ENCODE peak calls at places on chromosome 7, in six cellular contexts. One of them, this sample, is unnamed.

GRCh38 chr7:126394406-126394805 is 858.3 kb downstream of the GRM8 start:
- DNase-seq in heart right ventricle: no peak
- DNase-seq in left ventricle myocardium inferior: no peak
- DNase-seq in colonic mucosa: no peak
- DNase-seq in GM12878: no peak
- DNase-seq in stomach: no peak
- DNase-seq in this sample: no peak

GRCh38 chr7:155141562-155141961 is 71.4 kb downstream of the HTR5A start:
- DNase-seq in heart right ventricle: no peak
- DNase-seq in left ventricle myocardium inferior: no peak
- DNase-seq in colonic mucosa: no peak
- DNase-seq in GM12878: no peak
- DNase-seq in stomach: no peak
- DNase-seq in this sample: no peak

GRCh38 chr7:33892945-33893344 is 12.4 kb upstream of the BMPER start:
- DNase-seq in heart right ventricle: peak; percentile 19
- DNase-seq in left ventricle myocardium inferior: peak; percentile 23
- DNase-seq in colonic mucosa: no peak
- DNase-seq in GM12878: no peak
- DNase-seq in stomach: no peak
- DNase-seq in this sample: no peak

GRCh38 chr7:135877799-135878198 is 99.4 kb downstream of the MTPN start:
- DNase-seq in heart right ventricle: no peak
- DNase-seq in left ventricle myocardium inferior: no peak
- DNase-seq in colonic mucosa: no peak
- DNase-seq in GM12878: peak; percentile 19
- DNase-seq in stomach: no peak
- DNase-seq in this sample: no peak

GRCh38 chr7:57404343-57404966 is 45.5 kb upstream of the ZNF716 start:
- DNase-seq in heart right ventricle: peak; percentile 75
- DNase-seq in left ventricle myocardium inferior: peak; percentile 82
- DNase-seq in colonic mucosa: no peak
- DNase-seq in GM12878: no peak
- DNase-seq in stomach: no peak
- DNase-seq in this sample: no peak

GRCh38 chr7:36044096-36044892 is 108.8 kb upstream of the EEPD1 start:
- DNase-seq in heart right ventricle: no peak
- DNase-seq in left ventricle myocardium inferior: no peak
- DNase-seq in colonic mucosa: no peak
- DNase-seq in GM12878: no peak
- DNase-seq in stomach: no peak
- DNase-seq in this sample: no peak

GRCh38 chr7:142866361-142867096 is 11.7 kb downstream of the EPHB6 start:
- DNase-seq in heart right ventricle: peak; percentile 21
- DNase-seq in left ventricle myocardium inferior: no peak
- DNase-seq in colonic mucosa: peak; percentile 45
- DNase-seq in GM12878: no peak
- DNase-seq in stomach: peak; percentile 61
- DNase-seq in this sample: peak; percentile 38

GRCh38 chr7:151871189-151871735 is 5.7 kb downstream of the PRKAG2 start:
- DNase-seq in heart right ventricle: no peak
- DNase-seq in left ventricle myocardium inferior: peak; percentile 10
- DNase-seq in colonic mucosa: no peak
- DNase-seq in GM12878: no peak
- DNase-seq in stomach: no peak
- DNase-seq in this sample: no peak

GRCh38 chr7:44767912-44768662 is 19.4 kb downstream of the ZMIZ2 start:
- DNase-seq in heart right ventricle: peak; percentile 74
- DNase-seq in left ventricle myocardium inferior: peak; percentile 82
- DNase-seq in colonic mucosa: peak; percentile 85
- DNase-seq in GM12878: no peak
- DNase-seq in stomach: peak; percentile 55
- DNase-seq in this sample: peak; percentile 43

GRCh38 chr7:150897502-150898474 is 45.5 kb downstream of the AOC1 start:
- DNase-seq in heart right ventricle: no peak
- DNase-seq in left ventricle myocardium inferior: no peak
- DNase-seq in colonic mucosa: no peak
- DNase-seq in GM12878: no peak
- DNase-seq in stomach: no peak
- DNase-seq in this sample: no peak

GRCh38 chr7:151824285-151824950 is 52.5 kb downstream of the PRKAG2 start:
- DNase-seq in heart right ventricle: no peak
- DNase-seq in left ventricle myocardium inferior: no peak
- DNase-seq in colonic mucosa: no peak
- DNase-seq in GM12878: no peak
- DNase-seq in stomach: no peak
- DNase-seq in this sample: no peak

GRCh38 chr7:123682690-123683089 is 27.0 kb downstream of the LMOD2 start:
- DNase-seq in heart right ventricle: no peak
- DNase-seq in left ventricle myocardium inferior: no peak
- DNase-seq in colonic mucosa: peak; percentile 36
- DNase-seq in GM12878: no peak
- DNase-seq in stomach: no peak
- DNase-seq in this sample: no peak

GRCh38 chr7:4939971-4940720 is 18.8 kb downstream of the MMD2 start:
- DNase-seq in heart right ventricle: no peak
- DNase-seq in left ventricle myocardium inferior: no peak
- DNase-seq in colonic mucosa: no peak
- DNase-seq in GM12878: no peak
- DNase-seq in stomach: no peak
- DNase-seq in this sample: no peak

GRCh38 chr7:67301667-67302066 is 305.0 kb downstream of the TYW1 start:
- DNase-seq in heart right ventricle: no peak
- DNase-seq in left ventricle myocardium inferior: no peak
- DNase-seq in colonic mucosa: no peak
- DNase-seq in GM12878: no peak
- DNase-seq in stomach: no peak
- DNase-seq in this sample: no peak

GRCh38 chr7:8724080-8724718 is 290.8 kb downstream of the NXPH1 start:
- DNase-seq in heart right ventricle: no peak
- DNase-seq in left ventricle myocardium inferior: no peak
- DNase-seq in colonic mucosa: peak; percentile 42
- DNase-seq in GM12878: no peak
- DNase-seq in stomach: peak; percentile 51
- DNase-seq in this sample: peak; percentile 71

GRCh38 chr7:10934292-10934691 is 39.4 kb upstream of the PHF14 start:
- DNase-seq in heart right ventricle: no peak
- DNase-seq in left ventricle myocardium inferior: no peak
- DNase-seq in colonic mucosa: no peak
- DNase-seq in GM12878: no peak
- DNase-seq in stomach: no peak
- DNase-seq in this sample: no peak

GRCh38 chr7:83550100-83550499 is 98.8 kb downstream of the SEMA3E start:
- DNase-seq in heart right ventricle: no peak
- DNase-seq in left ventricle myocardium inferior: no peak
- DNase-seq in colonic mucosa: no peak
- DNase-seq in GM12878: no peak
- DNase-seq in stomach: no peak
- DNase-seq in this sample: no peak

GRCh38 chr7:47333959-47334358 is 248.0 kb downstream of the TNS3 start:
- DNase-seq in heart right ventricle: no peak
- DNase-seq in left ventricle myocardium inferior: no peak
- DNase-seq in colonic mucosa: no peak
- DNase-seq in GM12878: no peak
- DNase-seq in stomach: no peak
- DNase-seq in this sample: no peak

DNA sequence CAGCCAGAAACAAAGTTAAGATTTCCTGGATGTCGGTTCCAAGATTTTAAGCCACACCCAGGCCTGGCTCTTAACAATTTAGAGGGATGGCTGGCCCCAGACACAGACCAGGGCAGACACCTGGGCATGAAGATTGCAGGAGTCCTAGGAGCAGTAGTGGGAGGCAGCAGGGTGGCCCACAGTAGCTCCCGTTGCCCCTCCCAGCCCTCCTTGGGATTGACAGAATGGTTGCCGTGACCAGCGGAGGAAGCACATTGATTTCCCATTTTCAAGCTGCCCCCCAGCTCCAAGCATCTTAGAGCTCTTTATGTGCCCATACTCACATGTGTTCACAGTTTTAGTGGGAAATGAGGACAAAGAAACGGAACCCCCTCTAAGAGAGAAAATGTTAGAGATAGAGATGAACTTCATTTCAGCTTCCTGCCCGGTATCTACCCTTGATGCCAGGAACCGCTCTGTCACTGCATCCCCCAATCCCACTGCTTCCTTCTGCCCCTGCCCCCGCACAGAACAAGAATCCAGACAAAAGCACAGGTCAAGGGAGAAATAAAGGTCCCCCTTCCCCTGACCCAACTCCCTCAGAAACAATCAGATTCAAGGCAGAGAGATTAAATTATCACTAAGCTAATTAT is 101.1 kb downstream of the PLXNA4 start:
- DNase-seq in heart right ventricle: no peak
- DNase-seq in left ventricle myocardium inferior: no peak
- DNase-seq in colonic mucosa: no peak
- DNase-seq in GM12878: no peak
- DNase-seq in stomach: no peak
- DNase-seq in this sample: peak; percentile 28
- H3K4me3 ChIP-seq in heart right ventricle: no peak overlapping the region
- H3K4me3 ChIP-seq in left ventricle myocardium inferior: no peak overlapping the region
- H3K4me3 ChIP-seq in colonic mucosa: no peak overlapping the region
- H3K4me3 ChIP-seq in GM12878: no peak overlapping the region
- H3K4me3 ChIP-seq in stomach: no peak overlapping the region
- H3K4me3 ChIP-seq in this sample: peak overlapping the region; percentile 51

DNA sequence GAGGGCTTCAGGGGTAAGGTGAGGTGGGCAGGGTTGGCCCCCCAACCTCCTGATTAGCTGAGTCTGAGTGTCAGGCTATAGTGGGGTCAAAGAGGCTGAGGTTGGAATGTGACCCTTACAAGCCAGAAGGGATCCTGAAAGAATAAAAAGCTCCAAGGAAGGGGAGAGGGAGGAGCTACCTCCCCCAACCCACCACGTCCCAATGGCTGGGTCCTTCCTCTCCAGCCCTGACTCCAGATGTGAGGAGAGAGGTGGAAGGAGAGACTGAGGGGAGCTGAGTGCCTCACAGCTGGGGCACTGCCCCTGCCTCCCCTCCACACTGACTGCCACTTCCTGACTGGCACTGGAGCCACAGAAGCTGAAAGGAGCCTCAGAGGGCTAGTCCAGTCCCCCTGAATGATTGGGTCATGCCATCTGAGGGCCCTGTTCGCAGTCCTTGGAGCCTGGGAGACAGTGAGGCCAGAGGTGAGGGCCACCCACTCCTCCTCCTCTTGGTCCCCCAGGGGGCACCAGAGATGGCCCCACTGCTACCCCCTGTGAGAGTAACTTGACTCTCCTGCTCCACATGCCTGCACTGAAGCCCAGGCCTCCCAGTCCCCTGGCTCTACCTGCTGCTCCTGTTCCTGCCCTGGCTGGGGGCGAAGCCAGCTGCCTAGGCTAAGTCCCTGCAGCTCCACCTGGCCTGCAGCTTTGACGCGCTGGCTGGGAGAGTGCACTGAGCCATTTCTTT is 20.5 kb downstream of the IMPDH1 start:
- DNase-seq in heart right ventricle: no peak
- DNase-seq in left ventricle myocardium inferior: no peak
- DNase-seq in colonic mucosa: no peak
- DNase-seq in GM12878: no peak
- DNase-seq in stomach: no peak
- DNase-seq in this sample: no peak
- TF ChIP-seq CTCF in heart right ventricle: no peak
- TF ChIP-seq CTCF in left ventricle myocardium inferior: no peak
- TF ChIP-seq CTCF in colonic mucosa: no peak
- TF ChIP-seq CTCF in GM12878: no peak
- TF ChIP-seq CTCF in stomach: no peak
- TF ChIP-seq CTCF in this sample: peak; percentile 16

DNA sequence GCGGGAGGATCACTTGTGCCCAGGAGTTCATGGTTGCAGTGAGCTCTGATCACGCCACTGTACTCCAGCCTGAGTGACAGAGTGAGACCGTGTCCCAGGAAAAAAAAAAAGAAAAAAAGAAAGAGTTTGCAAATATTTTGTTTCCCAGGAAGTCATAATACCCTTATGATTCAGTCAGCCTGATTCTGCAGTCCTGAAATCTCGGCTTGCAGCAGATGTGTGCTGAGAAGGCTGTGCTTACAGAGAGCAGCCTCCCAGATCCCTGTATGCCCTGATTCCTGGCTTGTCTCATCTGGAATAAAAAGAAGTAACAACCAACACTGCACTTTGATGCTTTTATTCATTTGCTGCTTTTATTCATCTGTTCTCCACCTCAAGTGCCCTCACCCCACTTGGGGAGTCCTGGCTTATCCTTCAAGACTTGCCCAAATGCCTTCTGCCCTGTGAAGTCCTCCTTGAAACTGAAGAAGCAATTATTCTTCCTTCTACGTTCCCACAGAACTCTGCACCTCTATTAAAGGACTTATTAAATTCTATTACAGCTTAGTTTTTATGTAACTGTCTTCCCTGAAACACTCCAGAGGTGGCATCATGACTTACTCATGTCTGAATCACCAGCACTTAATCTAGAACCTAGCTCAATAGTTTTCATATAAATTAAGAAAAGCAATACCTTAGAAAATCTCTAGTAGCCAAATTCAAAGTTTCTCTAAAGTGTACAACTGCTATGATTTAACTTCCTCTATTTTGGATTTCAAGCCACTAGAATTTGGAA is 27.7 kb upstream of the BPGM start:
- DNase-seq in heart right ventricle: no peak
- DNase-seq in left ventricle myocardium inferior: no peak
- DNase-seq in colonic mucosa: no peak
- DNase-seq in GM12878: no peak
- DNase-seq in stomach: no peak
- DNase-seq in this sample: no peak
- H3K4me3 ChIP-seq in heart right ventricle: no peak overlapping the region
- H3K4me3 ChIP-seq in left ventricle myocardium inferior: no peak overlapping the region
- H3K4me3 ChIP-seq in colonic mucosa: no peak overlapping the region
- H3K4me3 ChIP-seq in GM12878: no peak overlapping the region
- H3K4me3 ChIP-seq in stomach: no peak overlapping the region
- H3K4me3 ChIP-seq in this sample: no peak overlapping the region

GRCh38 chr7:1725766-1726630 is 55.9 kb downstream of the ELFN1 start:
- DNase-seq in heart right ventricle: peak; percentile 59
- DNase-seq in left ventricle myocardium inferior: peak; percentile 44
- DNase-seq in colonic mucosa: no peak
- DNase-seq in GM12878: no peak
- DNase-seq in stomach: no peak
- DNase-seq in this sample: no peak

GRCh38 chr7:1725199-1725701 is 55.2 kb downstream of the ELFN1 start:
- DNase-seq in heart right ventricle: peak; percentile 76
- DNase-seq in left ventricle myocardium inferior: peak; percentile 85
- DNase-seq in colonic mucosa: no peak
- DNase-seq in GM12878: no peak
- DNase-seq in stomach: peak; percentile 45
- DNase-seq in this sample: peak; percentile 53

GRCh38 chr7:1721047-1721687 is 51.1 kb downstream of the ELFN1 start:
- DNase-seq in heart right ventricle: no peak
- DNase-seq in left ventricle myocardium inferior: no peak
- DNase-seq in colonic mucosa: no peak
- DNase-seq in GM12878: no peak
- DNase-seq in stomach: no peak
- DNase-seq in this sample: no peak

GRCh38 chr7:1724118-1724910 is 54.2 kb downstream of the ELFN1 start:
- DNase-seq in heart right ventricle: no peak
- DNase-seq in left ventricle myocardium inferior: no peak
- DNase-seq in colonic mucosa: no peak
- DNase-seq in GM12878: no peak
- DNase-seq in stomach: no peak
- DNase-seq in this sample: no peak

DNA sequence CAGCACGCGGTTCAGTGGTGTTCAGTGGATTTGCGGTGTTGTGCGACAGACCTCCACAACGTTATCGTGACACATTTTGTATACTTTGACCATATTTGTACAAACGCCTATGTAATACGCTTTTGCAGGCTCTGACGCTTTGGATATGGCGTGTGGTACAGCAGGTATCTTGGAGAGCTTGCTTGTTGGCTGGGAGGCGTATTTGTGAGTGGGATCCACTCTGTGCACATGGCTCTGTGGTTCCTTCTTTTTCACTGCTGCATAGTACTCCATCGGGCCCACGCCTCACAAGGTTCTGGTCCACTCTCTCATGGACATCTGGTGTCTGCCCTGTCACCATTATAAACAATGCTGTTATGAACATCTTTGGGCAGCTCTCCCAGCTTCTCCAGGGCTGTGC is 53.2 kb downstream of the ELFN1 start:
- DNase-seq in heart right ventricle: no peak
- DNase-seq in left ventricle myocardium inferior: no peak
- DNase-seq in colonic mucosa: no peak
- DNase-seq in GM12878: no peak
- DNase-seq in stomach: no peak
- DNase-seq in this sample: no peak
- TF ChIP-seq CTCF in heart right ventricle: no peak
- TF ChIP-seq CTCF in left ventricle myocardium inferior: no peak
- TF ChIP-seq CTCF in colonic mucosa: no peak
- TF ChIP-seq CTCF in GM12878: no peak
- TF ChIP-seq CTCF in stomach: no peak
- TF ChIP-seq CTCF in this sample: no peak